ENCODE peak calls at places on chromosomes 12 and 14, in seven cellular contexts. One of them, this sample, is unnamed.

GRCh38 chr14:64891173-64891838 is 11.6 kb upstream of the SPTB start:
- DNase-seq in brain microvascular endothelial cell: no peak
- DNase-seq in mucosa of descending colon: no peak
- DNase-seq in adipocyte: no peak
- DNase-seq in esophagus squamous epithelium: no peak
- DNase-seq in BE2C: no peak
- DNase-seq in ovary: no peak
- DNase-seq in this sample: no peak

GRCh38 chr12:1907652-1908611 is 10.5 kb downstream of the CACNA2D4 start:
- DNase-seq in brain microvascular endothelial cell: no peak
- DNase-seq in mucosa of descending colon: peak
- DNase-seq in adipocyte: no peak
- DNase-seq in esophagus squamous epithelium: no peak
- DNase-seq in BE2C: peak
- DNase-seq in ovary: no peak
- DNase-seq in this sample: peak

GRCh38 chr12:46153267-46153872 is 115.5 kb downstream of the SLC38A1 start:
- DNase-seq in brain microvascular endothelial cell: no peak
- DNase-seq in mucosa of descending colon: no peak
- DNase-seq in adipocyte: peak
- DNase-seq in esophagus squamous epithelium: no peak
- DNase-seq in BE2C: no peak
- DNase-seq in ovary: no peak
- DNase-seq in this sample: peak

GRCh38 chr14:23454445-23454856 is 15.1 kb upstream of the NGDN start:
- DNase-seq in brain microvascular endothelial cell: no peak
- DNase-seq in mucosa of descending colon: no peak
- DNase-seq in adipocyte: no peak
- DNase-seq in esophagus squamous epithelium: no peak
- DNase-seq in BE2C: no peak
- DNase-seq in ovary: no peak
- DNase-seq in this sample: no peak

GRCh38 chr14:90388437-90388836 is 8.4 kb upstream of the CALM1 start:
- DNase-seq in brain microvascular endothelial cell: peak
- DNase-seq in mucosa of descending colon: peak
- DNase-seq in adipocyte: peak
- DNase-seq in esophagus squamous epithelium: no peak
- DNase-seq in BE2C: peak
- DNase-seq in ovary: no peak
- DNase-seq in this sample: peak

GRCh38 chr12:19963972-19964371 is 404.4 kb upstream of the PDE3A start:
- DNase-seq in brain microvascular endothelial cell: no peak
- DNase-seq in mucosa of descending colon: no peak
- DNase-seq in adipocyte: no peak
- DNase-seq in esophagus squamous epithelium: no peak
- DNase-seq in BE2C: no peak
- DNase-seq in ovary: no peak
- DNase-seq in this sample: no peak

GRCh38 chr12:1529862-1530591 is 64.4 kb downstream of the FBXL14 start:
- DNase-seq in brain microvascular endothelial cell: no peak
- DNase-seq in mucosa of descending colon: no peak
- DNase-seq in adipocyte: peak
- DNase-seq in esophagus squamous epithelium: no peak
- DNase-seq in BE2C: no peak
- DNase-seq in ovary: peak
- DNase-seq in this sample: no peak

GRCh38 chr12:14959463-14959862 is 1.9 kb downstream of the ARHGDIB start:
- DNase-seq in brain microvascular endothelial cell: no peak
- DNase-seq in mucosa of descending colon: no peak
- DNase-seq in adipocyte: no peak
- DNase-seq in esophagus squamous epithelium: no peak
- DNase-seq in BE2C: no peak
- DNase-seq in ovary: no peak
- DNase-seq in this sample: no peak

GRCh38 chr14:33081259-33081658 is 142.6 kb downstream of the NPAS3 start:
- DNase-seq in brain microvascular endothelial cell: no peak
- DNase-seq in mucosa of descending colon: peak
- DNase-seq in adipocyte: no peak
- DNase-seq in esophagus squamous epithelium: no peak
- DNase-seq in BE2C: no peak
- DNase-seq in ovary: no peak
- DNase-seq in this sample: no peak

GRCh38 chr12:121331268-121331667 is 20.9 kb downstream of the ANAPC5 start:
- DNase-seq in brain microvascular endothelial cell: no peak
- DNase-seq in mucosa of descending colon: no peak
- DNase-seq in adipocyte: no peak
- DNase-seq in esophagus squamous epithelium: no peak
- DNase-seq in BE2C: peak
- DNase-seq in ovary: no peak
- DNase-seq in this sample: no peak

GRCh38 chr12:47082963-47083621 is 3.3 kb upstream of the AMIGO2 start:
- DNase-seq in brain microvascular endothelial cell: peak
- DNase-seq in mucosa of descending colon: no peak
- DNase-seq in adipocyte: peak
- DNase-seq in esophagus squamous epithelium: no peak
- DNase-seq in BE2C: no peak
- DNase-seq in ovary: no peak
- DNase-seq in this sample: peak

GRCh38 chr12:8157484-8158198 is 826 bp downstream of the ZNF705A start:
- DNase-seq in brain microvascular endothelial cell: no peak
- DNase-seq in mucosa of descending colon: no peak
- DNase-seq in adipocyte: peak
- DNase-seq in esophagus squamous epithelium: no peak
- DNase-seq in BE2C: no peak
- DNase-seq in ovary: no peak
- DNase-seq in this sample: no peak

GRCh38 chr12:95695741-95696140 is 94.8 kb downstream of the NTN4 start:
- DNase-seq in brain microvascular endothelial cell: no peak
- DNase-seq in mucosa of descending colon: no peak
- DNase-seq in adipocyte: no peak
- DNase-seq in esophagus squamous epithelium: no peak
- DNase-seq in BE2C: no peak
- DNase-seq in ovary: no peak
- DNase-seq in this sample: no peak

GRCh38 chr14:51236314-51236713 is 3.7 kb upstream of the TMX1 start:
- DNase-seq in brain microvascular endothelial cell: peak
- DNase-seq in mucosa of descending colon: no peak
- DNase-seq in adipocyte: peak
- DNase-seq in esophagus squamous epithelium: no peak
- DNase-seq in BE2C: no peak
- DNase-seq in ovary: no peak
- DNase-seq in this sample: peak

GRCh38 chr12:112029326-112029725 is 16.1 kb downstream of the ERP29 start:
- DNase-seq in brain microvascular endothelial cell: no peak
- DNase-seq in mucosa of descending colon: no peak
- DNase-seq in adipocyte: no peak
- DNase-seq in esophagus squamous epithelium: no peak
- DNase-seq in BE2C: no peak
- DNase-seq in ovary: no peak
- DNase-seq in this sample: no peak

GRCh38 chr14:23568600-23569310 is 1.2 kb upstream of the AP1G2 start:
- DNase-seq in brain microvascular endothelial cell: no peak
- DNase-seq in mucosa of descending colon: peak
- DNase-seq in adipocyte: peak
- DNase-seq in esophagus squamous epithelium: no peak
- DNase-seq in BE2C: peak
- DNase-seq in ovary: peak
- DNase-seq in this sample: peak

GRCh38 chr14:60944206-60944605 is 36.7 kb downstream of the TRMT5 start:
- DNase-seq in brain microvascular endothelial cell: no peak
- DNase-seq in mucosa of descending colon: no peak
- DNase-seq in adipocyte: no peak
- DNase-seq in esophagus squamous epithelium: no peak
- DNase-seq in BE2C: no peak
- DNase-seq in ovary: no peak
- DNase-seq in this sample: no peak

GRCh38 chr14:22007278-22008097 is 333.9 kb upstream of the OR4E1 start:
- DNase-seq in brain microvascular endothelial cell: no peak
- DNase-seq in mucosa of descending colon: no peak
- DNase-seq in adipocyte: no peak
- DNase-seq in esophagus squamous epithelium: no peak
- DNase-seq in BE2C: no peak
- DNase-seq in ovary: no peak
- DNase-seq in this sample: no peak

GRCh38 chr14:22008098-22008412 is 334.4 kb upstream of the OR4E1 start:
- DNase-seq in brain microvascular endothelial cell: no peak
- DNase-seq in mucosa of descending colon: no peak
- DNase-seq in adipocyte: no peak
- DNase-seq in esophagus squamous epithelium: no peak
- DNase-seq in BE2C: no peak
- DNase-seq in ovary: no peak
- DNase-seq in this sample: no peak

GRCh38 chr14:22003471-22003870 is 329.9 kb upstream of the OR4E1 start:
- DNase-seq in brain microvascular endothelial cell: no peak
- DNase-seq in mucosa of descending colon: no peak
- DNase-seq in adipocyte: no peak
- DNase-seq in esophagus squamous epithelium: no peak
- DNase-seq in BE2C: no peak
- DNase-seq in ovary: no peak
- DNase-seq in this sample: no peak

GRCh38 chr14:21999400-21999799 is 325.8 kb upstream of the OR4E1 start:
- DNase-seq in brain microvascular endothelial cell: no peak
- DNase-seq in mucosa of descending colon: no peak
- DNase-seq in adipocyte: no peak
- DNase-seq in esophagus squamous epithelium: no peak
- DNase-seq in BE2C: no peak
- DNase-seq in ovary: no peak
- DNase-seq in this sample: peak

DNA sequence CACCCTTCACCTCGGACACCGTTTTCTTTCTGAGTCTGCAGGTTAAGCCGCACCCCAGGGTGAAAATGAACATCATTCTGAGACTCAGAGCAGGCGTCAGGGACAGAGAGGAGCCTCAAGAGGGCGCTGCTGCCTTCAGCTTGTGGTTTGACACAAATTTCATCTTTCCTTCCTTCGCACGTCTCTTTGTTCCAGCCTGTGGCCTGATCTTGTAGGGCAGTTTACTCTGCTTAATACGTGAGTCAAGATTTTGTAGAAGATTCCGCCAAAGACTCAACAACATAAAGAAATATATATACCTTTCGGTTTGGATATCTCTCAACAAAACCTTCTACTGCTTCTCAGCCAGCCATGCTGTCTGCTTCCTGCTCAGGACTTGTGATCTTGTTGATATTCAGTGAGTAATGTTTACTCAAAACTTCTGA is 329.3 kb upstream of the OR4E1 start:
- DNase-seq in brain microvascular endothelial cell: no peak
- DNase-seq in mucosa of descending colon: peak
- DNase-seq in adipocyte: no peak
- DNase-seq in esophagus squamous epithelium: no peak
- DNase-seq in BE2C: peak
- DNase-seq in ovary: no peak
- DNase-seq in this sample: peak
- H3K4me3 ChIP-seq in brain microvascular endothelial cell: no peak
- H3K4me3 ChIP-seq in mucosa of descending colon: no peak
- H3K4me3 ChIP-seq in adipocyte: no peak
- H3K4me3 ChIP-seq in esophagus squamous epithelium: no peak
- H3K4me3 ChIP-seq in BE2C: no peak
- H3K4me3 ChIP-seq in ovary: no peak
- H3K4me3 ChIP-seq in this sample: no peak

DNA sequence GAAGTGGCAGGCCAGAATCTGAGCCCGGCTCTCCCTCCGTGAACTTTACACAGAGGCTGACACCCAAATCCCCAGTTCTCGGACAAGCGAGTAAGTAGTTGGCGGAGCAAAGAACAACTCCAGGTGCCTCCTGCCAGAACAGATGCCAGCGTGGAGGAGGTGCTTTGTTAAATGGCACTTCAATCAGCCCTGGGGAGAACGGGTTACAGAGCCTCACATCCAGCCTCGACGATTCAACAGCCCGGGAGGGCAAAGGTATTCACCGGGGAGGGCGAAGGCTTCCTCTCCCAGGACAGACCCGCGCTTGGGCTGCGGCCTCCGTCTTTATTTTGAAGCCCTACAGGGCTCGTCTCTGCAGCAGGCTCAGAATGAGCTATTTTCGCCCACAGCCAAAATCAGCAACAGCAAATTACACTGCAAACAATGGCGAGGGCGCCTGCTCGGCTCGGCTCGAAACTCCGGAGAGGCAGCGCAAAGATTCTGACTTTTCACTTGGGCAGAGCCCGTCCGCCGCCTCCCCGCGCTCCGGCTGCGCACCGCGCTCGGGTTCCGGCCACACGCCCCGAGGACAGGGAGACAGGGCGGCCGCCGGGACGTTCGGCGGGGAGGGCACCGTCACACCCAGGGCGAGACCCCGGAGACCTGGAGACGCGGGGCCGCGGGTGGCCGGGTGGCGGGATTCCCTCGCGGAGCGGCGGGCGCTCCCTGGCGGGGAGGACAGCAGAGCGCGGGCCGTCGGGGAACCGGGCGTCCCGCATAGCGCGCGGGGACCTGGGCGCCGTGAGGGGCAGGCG is 811 bp downstream of the TMCC3 start:
- DNase-seq in brain microvascular endothelial cell: peak
- DNase-seq in mucosa of descending colon: peak
- DNase-seq in adipocyte: peak
- DNase-seq in esophagus squamous epithelium: no peak
- DNase-seq in BE2C: peak
- DNase-seq in ovary: peak
- DNase-seq in this sample: peak
- H3K4me3 ChIP-seq in brain microvascular endothelial cell: peak
- H3K4me3 ChIP-seq in mucosa of descending colon: peak
- H3K4me3 ChIP-seq in adipocyte: peak
- H3K4me3 ChIP-seq in esophagus squamous epithelium: peak
- H3K4me3 ChIP-seq in BE2C: no peak
- H3K4me3 ChIP-seq in ovary: peak
- H3K4me3 ChIP-seq in this sample: peak

GRCh38 chr12:4482936-4483335 is 37.3 kb upstream of the FGF6 start:
- DNase-seq in brain microvascular endothelial cell: no peak
- DNase-seq in mucosa of descending colon: no peak
- DNase-seq in adipocyte: no peak
- DNase-seq in esophagus squamous epithelium: no peak
- DNase-seq in BE2C: no peak
- DNase-seq in ovary: no peak
- DNase-seq in this sample: no peak
- H3K4me3 ChIP-seq in brain microvascular endothelial cell: no peak
- H3K4me3 ChIP-seq in mucosa of descending colon: no peak
- H3K4me3 ChIP-seq in adipocyte: no peak
- H3K4me3 ChIP-seq in esophagus squamous epithelium: no peak
- H3K4me3 ChIP-seq in BE2C: no peak
- H3K4me3 ChIP-seq in ovary: no peak
- H3K4me3 ChIP-seq in this sample: no peak

DNA sequence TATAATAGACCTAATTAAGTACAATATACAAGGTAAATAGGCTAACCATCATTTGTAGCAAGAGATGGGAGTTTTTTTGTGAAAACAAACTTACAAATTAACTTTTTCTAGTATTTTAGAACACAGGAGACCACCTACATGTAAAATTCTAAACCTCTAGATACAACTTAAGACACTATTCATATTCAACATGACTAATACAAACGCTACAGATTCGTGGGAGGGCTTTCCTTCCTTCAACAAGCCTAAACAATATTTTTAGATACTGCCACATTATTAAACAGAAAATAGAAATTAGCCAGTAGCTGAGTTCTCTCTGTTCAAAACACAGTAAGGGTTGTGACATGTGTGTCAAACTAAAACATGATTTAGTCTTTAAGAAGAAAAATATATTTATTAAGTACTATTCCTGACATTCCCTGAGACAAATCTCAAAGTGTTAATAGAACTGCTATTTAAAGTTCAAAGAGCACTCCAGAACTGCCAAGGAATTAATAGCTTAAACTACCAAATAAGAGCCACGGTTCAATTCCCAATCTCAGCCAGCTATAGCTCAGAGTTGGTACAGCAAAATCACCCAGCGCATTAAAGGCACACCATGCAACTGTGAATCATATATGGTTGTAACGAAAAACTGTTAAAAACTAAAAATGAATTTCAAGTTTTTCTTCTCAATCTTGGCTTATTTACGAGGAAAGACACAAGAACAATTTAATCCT is 10.7 kb downstream of the MED13L start:
- DNase-seq in brain microvascular endothelial cell: no peak
- DNase-seq in mucosa of descending colon: no peak
- DNase-seq in adipocyte: no peak
- DNase-seq in esophagus squamous epithelium: no peak
- DNase-seq in BE2C: no peak
- DNase-seq in ovary: no peak
- DNase-seq in this sample: no peak
- H3K4me3 ChIP-seq in brain microvascular endothelial cell: no peak
- H3K4me3 ChIP-seq in mucosa of descending colon: no peak
- H3K4me3 ChIP-seq in adipocyte: peak
- H3K4me3 ChIP-seq in esophagus squamous epithelium: no peak
- H3K4me3 ChIP-seq in BE2C: no peak
- H3K4me3 ChIP-seq in ovary: no peak
- H3K4me3 ChIP-seq in this sample: no peak